ENCODE peak calls at places on chromosomes 4 and X, in eight cellular contexts. M is choroid plexus epithelial cell, S is adrenal gland, I is A673, Q is astrocyte of the cerebellum, W is uterus, A is cardiac fibroblast, H is AG10803. T is an unnamed sample.

GRCh38 chr4:26819478-26819877 is 41.2 kb upstream of the STIM2 start:
- DNase-seq in S (no peak), H (no peak), W (no peak), Q (no peak), M (no peak), A (no peak), I (no peak), T (no peak)

GRCh38 chr4:4524364-4524763 is 17.5 kb downstream of the STX18 start:
- DNase-seq in H (no peak), I (peak; percentile 23), A (no peak), Q (no peak), W (no peak), M (peak; percentile 63), S (no peak), T (no peak)

GRCh38 chr4:4872148-4872903 is 12.9 kb downstream of the MSX1 start:
- DNase-seq in Q (no peak), I (no peak), S (no peak), W (no peak), A (no peak), H (no peak), M (no peak), T (no peak)

GRCh38 chrX:9416562-9417319 is 48.1 kb upstream of the TBL1X start:
- DNase-seq in S (no peak), H (peak; percentile 79), M (peak; percentile 75), W (no peak), I (peak; percentile 16), Q (no peak), A (peak; percentile 57), T (peak; percentile 50)

GRCh38 chr4:181569553-181569952 is 673.6 kb upstream of the TENM3 start:
- DNase-seq in S (no peak), W (no peak), A (peak; percentile 64), Q (peak; percentile 35), H (peak; percentile 59), M (peak; percentile 75), I (peak; percentile 51), T (peak; percentile 58)

GRCh38 chr4:129429566-129430339 is 333.8 kb downstream of the C4orf33 start:
- DNase-seq in S (no peak), H (no peak), A (no peak), I (peak; percentile 15), M (no peak), Q (peak; percentile 36), W (no peak), T (peak; percentile 32)

GRCh38 chrX:64571011-64571410 is 175.8 kb upstream of the MTMR8 start:
- DNase-seq in Q (no peak), H (no peak), S (no peak), M (no peak), W (no peak), I (no peak), A (no peak), T (no peak)

GRCh38 chr4:98720871-98721480 is 62.6 kb upstream of the TSPAN5 start:
- DNase-seq in Q (no peak), A (peak; percentile 51), W (no peak), S (no peak), H (peak; percentile 28), M (peak; percentile 6), I (no peak), T (peak; percentile 73)

GRCh38 chrX:2632533-2633504 is 58.3 kb upstream of the CD99 start:
- DNase-seq in A (peak; percentile 29), S (no peak), I (no peak), M (no peak), Q (no peak), H (no peak), W (no peak), T (peak; percentile 50)

GRCh38 chr4:156968479-156968984 is 3.1 kb downstream of the PDGFC start:
- DNase-seq in S (peak; percentile 71), A (peak; percentile 92), W (peak; percentile 81), H (peak; percentile 92), I (peak; percentile 90), Q (peak; percentile 79), M (peak; percentile 91), T (peak; percentile 81)

GRCh38 chr4:128483041-128483440 is 195.4 kb upstream of the PGRMC2 start:
- DNase-seq in A (no peak), W (no peak), S (no peak), Q (no peak), I (no peak), H (no peak), M (no peak), T (no peak)

GRCh38 chr4:6575503-6576240 is 683 bp downstream of the MAN2B2 start:
- DNase-seq in H (no peak), M (no peak), W (no peak), I (no peak), S (no peak), A (no peak), Q (no peak), T (no peak)

GRCh38 chr4:6573986-6574746 is 823 bp upstream of the MAN2B2 start:
- DNase-seq in H (no peak), W (no peak), M (no peak), I (no peak), S (no peak), A (no peak), Q (no peak), T (no peak)

GRCh38 chr4:6573551-6573950 is 1.4 kb upstream of the MAN2B2 start:
- DNase-seq in W (no peak), I (no peak), Q (no peak), M (no peak), A (no peak), S (no peak), H (no peak), T (no peak)

GRCh38 chr4:6576512-6576911 is 1.5 kb downstream of the MAN2B2 start:
- DNase-seq in W (no peak), S (no peak), Q (no peak), A (no peak), I (no peak), M (no peak), H (no peak), T (no peak)

DNA sequence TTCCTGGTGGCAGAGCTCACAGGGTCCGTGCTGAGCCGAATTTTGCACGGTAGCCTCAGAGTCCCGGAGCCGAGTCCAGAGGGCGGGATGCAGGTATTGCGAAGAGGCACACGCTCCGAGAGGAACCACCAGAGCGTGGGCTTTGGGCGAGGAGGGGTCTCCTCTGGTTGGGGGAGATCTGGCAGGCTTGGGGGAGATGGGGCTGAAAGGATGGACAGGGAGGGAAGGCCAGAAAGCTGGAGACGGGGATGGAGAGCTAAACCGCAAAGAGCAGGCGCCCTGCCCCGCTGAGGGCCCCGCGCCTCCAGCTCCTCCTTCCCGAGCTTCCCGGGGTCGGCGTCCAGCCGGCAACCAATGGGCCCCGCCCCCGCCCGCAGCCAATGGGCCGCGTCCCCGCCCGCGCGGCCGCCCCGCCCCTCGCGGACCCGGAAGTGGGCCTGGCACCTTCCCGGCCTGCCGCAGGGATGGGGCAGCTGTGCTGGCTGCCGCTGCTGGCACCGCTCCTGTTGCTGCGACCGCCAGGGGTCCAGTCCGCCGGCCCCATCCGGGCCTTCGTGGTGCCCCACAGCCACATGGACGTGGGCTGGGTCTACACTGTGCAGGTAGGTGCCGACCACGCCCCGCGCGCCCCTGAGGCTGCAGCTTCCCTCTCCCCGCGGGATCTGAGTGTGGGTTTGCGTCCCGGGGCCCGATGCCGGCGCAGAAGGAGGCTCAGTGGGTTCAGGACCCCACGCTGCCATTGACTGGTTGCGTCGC is at the start of gene MAN2B2:
- DNase-seq in Q (no peak), W (peak; percentile 82), A (peak; percentile 63), M (peak; percentile 69), I (peak; percentile 89), S (peak; percentile 81), H (peak; percentile 67), T (peak; percentile 78)
- TF ChIP-seq CTCF in Q (no peak), W (no peak), A (no peak), M (no peak), I (no peak), S (no peak), H (no peak), T (no peak)

GRCh38 chr4:140523370-140523856 is 555 bp upstream of the ELMOD2 start:
- DNase-seq in A (no peak), H (no peak), W (no peak), M (no peak), I (no peak), Q (no peak), S (no peak), T (no peak)
- H3K4me3 ChIP-seq in A (peak overlapping the region; percentile 28), H (peak overlapping the region; percentile 82), W (peak overlapping the region; percentile 97), M (peak overlapping the region; percentile 79), I (peak overlapping the region; percentile 82), Q (peak overlapping the region; percentile 86), S (peak overlapping the region; percentile 18), T (peak overlapping the region; percentile 80)

GRCh38 chr4:180060159-180060889 is 2182.9 kb upstream of the TENM3 start:
- DNase-seq in I (peak; percentile 50), W (no peak), Q (no peak), H (no peak), S (no peak), A (peak; percentile 1), M (peak; percentile 12), T (peak; percentile 33)
- TF ChIP-seq CTCF in I (peak; percentile 55), W (no peak), Q (peak; percentile 44), H (no peak), S (no peak), A (no peak), M (no peak), T (peak; percentile 33)

GRCh38 chr4:41413670-41414069 is 124.3 kb upstream of the LIMCH1 start:
- DNase-seq in A (no peak), S (no peak), I (peak; percentile 68), Q (peak; percentile 19), W (no peak), M (no peak), H (no peak), T (no peak)

GRCh38 chr4:41420576-41420975 is 117.4 kb upstream of the LIMCH1 start:
- DNase-seq in A (no peak), M (no peak), H (no peak), S (no peak), Q (no peak), W (no peak), I (no peak), T (no peak)

GRCh38 chr4:41414380-41414779 is 123.6 kb upstream of the LIMCH1 start:
- DNase-seq in I (no peak), A (no peak), W (no peak), H (no peak), Q (no peak), S (no peak), M (no peak), T (no peak)

GRCh38 chr4:41418444-41418843 is 119.5 kb upstream of the LIMCH1 start:
- DNase-seq in Q (peak; percentile 93), S (peak; percentile 81), W (no peak), A (peak; percentile 32), H (peak; percentile 85), I (no peak), M (peak; percentile 64), T (no peak)
- H3K4me3 ChIP-seq in Q (no peak overlapping the region), S (no peak overlapping the region), W (no peak overlapping the region), A (no peak overlapping the region), H (no peak overlapping the region), I (no peak overlapping the region), M (no peak overlapping the region), T (no peak overlapping the region)

DNA sequence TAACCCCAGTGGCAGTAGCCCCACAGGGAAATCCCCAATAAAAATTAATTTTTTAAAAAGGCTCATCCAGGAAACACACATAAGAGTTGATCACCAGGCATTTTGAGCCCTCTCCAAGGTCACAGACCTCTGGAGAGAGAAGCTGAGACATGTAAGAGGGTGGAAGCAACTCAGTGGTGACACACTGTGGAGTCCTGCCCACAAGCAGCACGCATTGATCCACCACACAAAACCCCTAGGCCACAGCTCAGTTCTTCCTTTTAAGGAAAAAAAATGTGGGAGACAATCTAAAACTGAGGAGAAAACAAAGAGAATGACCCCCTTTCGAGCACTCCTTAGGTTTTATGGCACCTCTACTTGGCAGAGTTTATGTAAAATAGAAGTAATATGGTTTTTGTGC is 71.7 kb upstream of the S100G start:
- DNase-seq in A (peak; percentile 70), S (no peak), H (peak; percentile 67), W (no peak), Q (no peak), M (peak; percentile 60), I (no peak), T (peak; percentile 33)
- TF ChIP-seq CTCF in A (no peak), S (no peak), H (peak; percentile 11), W (no peak), Q (no peak), M (no peak), I (no peak), T (no peak)

GRCh38 chr4:187171731-187172339 is 448.2 kb upstream of the FAT1 start:
- DNase-seq in M (peak; percentile 5), Q (no peak), W (no peak), I (no peak), A (peak; percentile 18), H (peak; percentile 96), S (no peak), T (peak; percentile 54)
- H3K4me3 ChIP-seq in M (no peak overlapping the region), Q (no peak overlapping the region), W (no peak overlapping the region), I (no peak overlapping the region), A (no peak overlapping the region), H (peak overlapping the region; percentile 39), S (no peak overlapping the region), T (no peak overlapping the region)